ENCODE peak calls at places on chromosomes 13 and 19, in six cellular contexts. One of them, this sample, is unnamed.

GRCh38 chr13:35917942-35918645 is 213.1 kb downstream of the DCLK1 start:
- DNase-seq in epithelial cell of esophagus: no peak
- DNase-seq in heart left ventricle: no peak
- DNase-seq in kidney epithelial cell: no peak
- DNase-seq in IMR-90: peak
- DNase-seq in mammary epithelial cell: no peak
- DNase-seq in this sample: no peak

GRCh38 chr19:49838816-49839588 is 12.0 kb upstream of the PTOV1 start:
- DNase-seq in epithelial cell of esophagus: no peak
- DNase-seq in heart left ventricle: no peak
- DNase-seq in kidney epithelial cell: no peak
- DNase-seq in IMR-90: no peak
- DNase-seq in mammary epithelial cell: no peak
- DNase-seq in this sample: no peak

GRCh38 chr13:111512707-111513106 is 192.3 kb downstream of the TEX29 start:
- DNase-seq in epithelial cell of esophagus: no peak
- DNase-seq in heart left ventricle: no peak
- DNase-seq in kidney epithelial cell: no peak
- DNase-seq in IMR-90: no peak
- DNase-seq in mammary epithelial cell: no peak
- DNase-seq in this sample: no peak

GRCh38 chr13:59480398-59480797 is 683.3 kb downstream of the DIAPH3 start:
- DNase-seq in epithelial cell of esophagus: no peak
- DNase-seq in heart left ventricle: no peak
- DNase-seq in kidney epithelial cell: no peak
- DNase-seq in IMR-90: no peak
- DNase-seq in mammary epithelial cell: no peak
- DNase-seq in this sample: no peak

GRCh38 chr19:36898422-36898821 is 17.7 kb downstream of the ZNF829 start:
- DNase-seq in epithelial cell of esophagus: no peak
- DNase-seq in heart left ventricle: no peak
- DNase-seq in kidney epithelial cell: no peak
- DNase-seq in IMR-90: no peak
- DNase-seq in mammary epithelial cell: no peak
- DNase-seq in this sample: no peak

GRCh38 chr13:68727165-68727564 is 1380.5 kb upstream of the ATXN8OS start:
- DNase-seq in epithelial cell of esophagus: peak
- DNase-seq in heart left ventricle: no peak
- DNase-seq in kidney epithelial cell: no peak
- DNase-seq in IMR-90: peak
- DNase-seq in mammary epithelial cell: peak
- DNase-seq in this sample: no peak

GRCh38 chr13:44108345-44108858 is 228.7 kb downstream of the LACC1 start:
- DNase-seq in epithelial cell of esophagus: peak
- DNase-seq in heart left ventricle: peak
- DNase-seq in kidney epithelial cell: no peak
- DNase-seq in IMR-90: no peak
- DNase-seq in mammary epithelial cell: peak
- DNase-seq in this sample: no peak

GRCh38 chr19:32224371-32225244 is 120.8 kb upstream of the ZNF507 start:
- DNase-seq in epithelial cell of esophagus: peak
- DNase-seq in heart left ventricle: peak
- DNase-seq in kidney epithelial cell: no peak
- DNase-seq in IMR-90: peak
- DNase-seq in mammary epithelial cell: peak
- DNase-seq in this sample: peak

GRCh38 chr19:39237200-39238184 is 7.3 kb downstream of the IFNL3 start:
- DNase-seq in epithelial cell of esophagus: peak
- DNase-seq in heart left ventricle: no peak
- DNase-seq in kidney epithelial cell: no peak
- DNase-seq in IMR-90: no peak
- DNase-seq in mammary epithelial cell: peak
- DNase-seq in this sample: peak

GRCh38 chr13:82758056-82758455 is 1124.2 kb downstream of the SLITRK1 start:
- DNase-seq in epithelial cell of esophagus: peak
- DNase-seq in heart left ventricle: no peak
- DNase-seq in kidney epithelial cell: no peak
- DNase-seq in IMR-90: peak
- DNase-seq in mammary epithelial cell: peak
- DNase-seq in this sample: no peak

GRCh38 chr19:12777217-12778019 is 2.1 kb upstream of the HOOK2 start:
- DNase-seq in epithelial cell of esophagus: peak
- DNase-seq in heart left ventricle: peak
- DNase-seq in kidney epithelial cell: no peak
- DNase-seq in IMR-90: peak
- DNase-seq in mammary epithelial cell: peak
- DNase-seq in this sample: peak

GRCh38 chr19:38675611-38676010 is 28.2 kb downstream of the ACTN4 start:
- DNase-seq in epithelial cell of esophagus: no peak
- DNase-seq in heart left ventricle: no peak
- DNase-seq in kidney epithelial cell: no peak
- DNase-seq in IMR-90: no peak
- DNase-seq in mammary epithelial cell: no peak
- DNase-seq in this sample: no peak

GRCh38 chr19:45162464-45163143 is 1.8 kb upstream of the NKPD1 start:
- DNase-seq in epithelial cell of esophagus: peak
- DNase-seq in heart left ventricle: no peak
- DNase-seq in kidney epithelial cell: no peak
- DNase-seq in IMR-90: no peak
- DNase-seq in mammary epithelial cell: peak
- DNase-seq in this sample: no peak

GRCh38 chr13:34762312-34762711 is 179.8 kb upstream of the NBEA start:
- DNase-seq in epithelial cell of esophagus: peak
- DNase-seq in heart left ventricle: no peak
- DNase-seq in kidney epithelial cell: no peak
- DNase-seq in IMR-90: no peak
- DNase-seq in mammary epithelial cell: no peak
- DNase-seq in this sample: no peak

GRCh38 chr13:31159306-31159705 is 2.4 kb downstream of the HSPH1 start:
- DNase-seq in epithelial cell of esophagus: no peak
- DNase-seq in heart left ventricle: no peak
- DNase-seq in kidney epithelial cell: no peak
- DNase-seq in IMR-90: peak
- DNase-seq in mammary epithelial cell: peak
- DNase-seq in this sample: no peak

GRCh38 chr13:48891586-48891985 is 84.1 kb upstream of the FNDC3A start:
- DNase-seq in epithelial cell of esophagus: peak
- DNase-seq in heart left ventricle: no peak
- DNase-seq in kidney epithelial cell: peak
- DNase-seq in IMR-90: peak
- DNase-seq in mammary epithelial cell: peak
- DNase-seq in this sample: no peak

GRCh38 chr13:80084086-80084676 is 256.7 kb downstream of the SPRY2 start:
- DNase-seq in epithelial cell of esophagus: peak
- DNase-seq in heart left ventricle: no peak
- DNase-seq in kidney epithelial cell: peak
- DNase-seq in IMR-90: peak
- DNase-seq in mammary epithelial cell: peak
- DNase-seq in this sample: no peak

GRCh38 chr19:45499196-45500180 is 1.2 kb downstream of the PPM1N start:
- DNase-seq in epithelial cell of esophagus: peak
- DNase-seq in heart left ventricle: no peak
- DNase-seq in kidney epithelial cell: no peak
- DNase-seq in IMR-90: no peak
- DNase-seq in mammary epithelial cell: no peak
- DNase-seq in this sample: peak

GRCh38 chr13:104592127-104592526 is 1525.9 kb upstream of the SLC10A2 start:
- DNase-seq in epithelial cell of esophagus: peak
- DNase-seq in heart left ventricle: no peak
- DNase-seq in kidney epithelial cell: peak
- DNase-seq in IMR-90: peak
- DNase-seq in mammary epithelial cell: peak
- DNase-seq in this sample: no peak

GRCh38 chr19:38674388-38675133 is 27.1 kb downstream of the ACTN4 start:
- DNase-seq in epithelial cell of esophagus: peak
- DNase-seq in heart left ventricle: peak
- DNase-seq in kidney epithelial cell: no peak
- DNase-seq in IMR-90: peak
- DNase-seq in mammary epithelial cell: peak
- DNase-seq in this sample: no peak

GRCh38 chr13:50410921-50411712 is 395.9 kb downstream of the KCNRG start:
- DNase-seq in epithelial cell of esophagus: peak
- DNase-seq in heart left ventricle: no peak
- DNase-seq in kidney epithelial cell: peak
- DNase-seq in IMR-90: peak
- DNase-seq in mammary epithelial cell: peak
- DNase-seq in this sample: no peak

GRCh38 chr19:19643158-19644053 is at the start of gene GMIP:
- DNase-seq in epithelial cell of esophagus: peak
- DNase-seq in heart left ventricle: peak
- DNase-seq in kidney epithelial cell: no peak
- DNase-seq in IMR-90: peak
- DNase-seq in mammary epithelial cell: peak
- DNase-seq in this sample: peak

GRCh38 chr19:6632002-6632621 is 37.8 kb downstream of the TNFSF14 start:
- DNase-seq in epithelial cell of esophagus: peak
- DNase-seq in heart left ventricle: peak
- DNase-seq in kidney epithelial cell: no peak
- DNase-seq in IMR-90: peak
- DNase-seq in mammary epithelial cell: peak
- DNase-seq in this sample: peak

GRCh38 chr13:88908896-88909535 is 1237.8 kb downstream of the SLITRK5 start:
- DNase-seq in epithelial cell of esophagus: peak
- DNase-seq in heart left ventricle: no peak
- DNase-seq in kidney epithelial cell: no peak
- DNase-seq in IMR-90: no peak
- DNase-seq in mammary epithelial cell: peak
- DNase-seq in this sample: no peak

GRCh38 chr13:27774651-27775050 is 17.6 kb upstream of the GSX1 start:
- DNase-seq in epithelial cell of esophagus: no peak
- DNase-seq in heart left ventricle: no peak
- DNase-seq in kidney epithelial cell: no peak
- DNase-seq in IMR-90: no peak
- DNase-seq in mammary epithelial cell: no peak
- DNase-seq in this sample: no peak

GRCh38 chr13:79780240-79780639 is 299.3 kb downstream of the NDFIP2 start:
- DNase-seq in epithelial cell of esophagus: peak
- DNase-seq in heart left ventricle: no peak
- DNase-seq in kidney epithelial cell: no peak
- DNase-seq in IMR-90: peak
- DNase-seq in mammary epithelial cell: peak
- DNase-seq in this sample: no peak

GRCh38 chr13:75889427-75889826 is 253.3 kb downstream of the LMO7 start:
- DNase-seq in epithelial cell of esophagus: no peak
- DNase-seq in heart left ventricle: no peak
- DNase-seq in kidney epithelial cell: no peak
- DNase-seq in IMR-90: no peak
- DNase-seq in mammary epithelial cell: no peak
- DNase-seq in this sample: no peak

GRCh38 chr13:72537400-72537780 is 190.0 kb downstream of the MZT1 start:
- DNase-seq in epithelial cell of esophagus: no peak
- DNase-seq in heart left ventricle: no peak
- DNase-seq in kidney epithelial cell: no peak
- DNase-seq in IMR-90: no peak
- DNase-seq in mammary epithelial cell: no peak
- DNase-seq in this sample: no peak

DNA sequence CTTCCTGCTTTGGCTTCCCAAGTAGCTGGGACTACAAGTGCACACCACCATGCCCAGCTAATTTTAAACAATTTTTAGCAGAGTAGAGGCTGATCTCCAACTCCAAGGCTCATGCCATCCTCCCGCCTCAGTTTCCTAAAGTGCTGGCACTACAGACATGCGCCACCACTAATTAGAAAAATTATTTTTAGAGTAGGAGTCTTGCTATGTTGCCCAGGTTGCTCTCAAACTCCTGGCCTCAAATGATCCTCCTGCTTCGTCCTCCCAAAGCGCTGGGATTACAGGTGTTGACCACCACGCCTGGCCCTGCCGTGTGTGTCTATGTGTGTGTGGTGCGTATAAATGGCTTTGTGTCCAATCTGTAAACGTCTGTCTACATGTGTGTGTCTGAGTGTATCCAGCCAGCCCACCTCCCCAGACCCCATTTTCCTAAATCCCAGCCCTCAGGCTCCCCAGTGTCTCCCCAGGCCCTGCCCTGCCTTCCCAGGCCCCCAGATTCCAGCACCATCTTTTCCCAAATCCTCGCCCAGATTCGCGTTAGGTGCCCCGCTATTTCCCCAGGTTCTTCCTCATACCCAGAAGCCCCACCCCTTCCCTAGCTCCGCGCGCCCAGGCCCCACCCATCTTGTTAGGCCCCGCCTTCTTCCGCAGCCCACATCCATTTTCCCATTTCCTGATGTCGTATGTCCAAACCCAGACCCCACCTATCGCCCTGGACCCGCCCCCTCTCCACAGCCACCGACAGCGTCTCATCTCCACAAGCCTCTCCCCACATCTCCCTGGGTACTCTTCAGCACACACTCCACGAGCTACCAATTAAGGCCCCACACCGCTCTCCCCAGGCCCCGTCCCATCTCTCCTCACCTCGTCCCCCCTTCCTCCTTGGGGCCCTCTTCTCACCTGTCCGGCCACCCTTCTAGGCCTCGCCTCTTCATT is 24.9 kb downstream of the SLC8A2 start:
- DNase-seq in epithelial cell of esophagus: peak
- DNase-seq in heart left ventricle: no peak
- DNase-seq in kidney epithelial cell: no peak
- DNase-seq in IMR-90: no peak
- DNase-seq in mammary epithelial cell: peak
- DNase-seq in this sample: no peak
- H3K4me3 ChIP-seq in epithelial cell of esophagus: no peak
- H3K4me3 ChIP-seq in heart left ventricle: no peak
- H3K4me3 ChIP-seq in kidney epithelial cell: no peak
- H3K4me3 ChIP-seq in IMR-90: no peak
- H3K4me3 ChIP-seq in mammary epithelial cell: no peak
- H3K4me3 ChIP-seq in this sample: no peak

GRCh38 chr19:18434411-18435184 is 3.3 kb downstream of the ISYNA1 start:
- DNase-seq in epithelial cell of esophagus: no peak
- DNase-seq in heart left ventricle: no peak
- DNase-seq in kidney epithelial cell: no peak
- DNase-seq in IMR-90: no peak
- DNase-seq in mammary epithelial cell: no peak
- DNase-seq in this sample: peak
- H3K4me3 ChIP-seq in epithelial cell of esophagus: no peak
- H3K4me3 ChIP-seq in heart left ventricle: peak
- H3K4me3 ChIP-seq in kidney epithelial cell: no peak
- H3K4me3 ChIP-seq in IMR-90: no peak
- H3K4me3 ChIP-seq in mammary epithelial cell: no peak
- H3K4me3 ChIP-seq in this sample: no peak

DNA sequence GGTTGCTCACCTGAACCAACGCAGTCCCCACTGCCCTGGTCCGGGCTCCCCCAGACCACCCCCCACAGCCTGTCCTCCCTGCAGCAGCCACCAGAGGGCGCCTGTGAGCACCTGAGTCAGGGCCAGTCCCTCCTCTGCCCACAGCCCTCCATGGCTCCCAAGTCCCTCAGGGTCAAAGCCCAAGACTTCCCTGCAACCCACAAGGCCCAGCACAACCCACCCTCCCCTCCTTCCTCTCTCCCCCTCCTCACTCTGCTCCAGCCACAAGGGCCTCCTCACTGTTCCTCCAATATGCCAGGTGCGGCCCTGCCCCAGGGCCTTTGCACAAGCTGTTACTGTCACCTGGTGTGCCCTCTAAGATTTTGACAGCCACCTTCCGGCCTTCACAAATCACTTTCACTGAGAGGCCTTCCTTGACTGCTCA is 10.9 kb downstream of the GNA15 start:
- DNase-seq in epithelial cell of esophagus: no peak
- DNase-seq in heart left ventricle: no peak
- DNase-seq in kidney epithelial cell: no peak
- DNase-seq in IMR-90: no peak
- DNase-seq in mammary epithelial cell: no peak
- DNase-seq in this sample: no peak
- H3K4me3 ChIP-seq in epithelial cell of esophagus: no peak
- H3K4me3 ChIP-seq in heart left ventricle: no peak
- H3K4me3 ChIP-seq in kidney epithelial cell: no peak
- H3K4me3 ChIP-seq in IMR-90: no peak
- H3K4me3 ChIP-seq in mammary epithelial cell: no peak
- H3K4me3 ChIP-seq in this sample: no peak

GRCh38 chr13:94247890-94248289 is 231.6 kb downstream of the DCT start:
- DNase-seq in epithelial cell of esophagus: peak
- DNase-seq in heart left ventricle: no peak
- DNase-seq in kidney epithelial cell: no peak
- DNase-seq in IMR-90: no peak
- DNase-seq in mammary epithelial cell: peak
- DNase-seq in this sample: no peak
- H3K4me3 ChIP-seq in epithelial cell of esophagus: no peak
- H3K4me3 ChIP-seq in heart left ventricle: no peak
- H3K4me3 ChIP-seq in kidney epithelial cell: no peak
- H3K4me3 ChIP-seq in IMR-90: no peak
- H3K4me3 ChIP-seq in mammary epithelial cell: no peak
- H3K4me3 ChIP-seq in this sample: no peak

This sample was measured in left lung.